ENCODE peak calls at places on chromosomes 12 and 14, in four cellular contexts. U is NCI-H524 treated with DMSO at 0.1 percent for 48 hours; O is effector CD4-positive, alpha-beta T cell; Z is GM10248. V is an unnamed sample.

GRCh38 chr14:26820101-26820500 is 222.3 kb upstream of the NOVA1 start:
- DNase-seq in Z (no peak), U (peak), O (no peak), V (no peak)

GRCh38 chr14:95365401-95365800 is 45.7 kb upstream of the CLMN start:
- DNase-seq in Z (no peak), O (no peak), U (no peak), V (no peak)

GRCh38 chr12:7609480-7609879 is 56.2 kb downstream of the APOBEC1 start:
- DNase-seq in O (no peak), Z (no peak), U (no peak), V (no peak)

GRCh38 chr12:68508536-68509050 is 102.1 kb upstream of the RAP1B start:
- DNase-seq in Z (no peak), U (no peak), O (no peak), V (no peak)

GRCh38 chr12:106794369-106794768 is 19.9 kb downstream of the RIC8B start:
- DNase-seq in U (no peak), Z (no peak), O (no peak), V (no peak)

GRCh38 chr14:78848234-78848820 is 678.2 kb downstream of the NRXN3 start:
- DNase-seq in U (no peak), Z (peak), O (no peak), V (peak)

GRCh38 chr12:23895792-23896218 is 53.7 kb downstream of the SOX5 start:
- DNase-seq in O (no peak), Z (no peak), U (peak), V (peak)

GRCh38 chr12:57124259-57124877 is 3.9 kb upstream of the LRP1 start:
- DNase-seq in Z (peak), U (peak), O (peak), V (peak)

GRCh38 chr14:85595981-85596380 is 66.0 kb downstream of the FLRT2 start:
- DNase-seq in Z (no peak), O (no peak), U (no peak), V (no peak)

GRCh38 chr14:64722842-64723447 is 18.7 kb downstream of the PLEKHG3 start:
- DNase-seq in O (no peak), Z (no peak), U (no peak), V (no peak)

V was measured in hypothalamus.